ENCODE peak calls at places on chromosomes 11 and 22, in six cellular contexts. Z is HepG2, O is fibroblast of lung, T is PC-9, Y is PC-3, B is HCT116. R is an unnamed sample.

GRCh38 chr11:71245601-71246391 is 6.6 kb downstream of the SHANK2 start:
- DNase-seq in Z (no peak), O (no peak), T (no peak), Y (no peak), B (no peak), R (no peak)

GRCh38 chr22:38766076-38766777 is 10.4 kb upstream of the SUN2 start:
- DNase-seq in Z (peak), O (peak), T (peak), Y (peak), B (peak), R (peak)

GRCh38 chr22:32775957-32776356 is 25.5 kb upstream of the TIMP3 start:
- DNase-seq in Z (peak), O (no peak), T (peak), Y (no peak), B (no peak), R (no peak)

GRCh38 chr11:94593030-94593429 is 25.9 kb downstream of the PIWIL4 start:
- DNase-seq in Z (no peak), O (peak), T (no peak), Y (no peak), B (no peak), R (peak)

GRCh38 chr11:30758946-30759501 is 172.9 kb upstream of the MPPED2 start:
- DNase-seq in Z (no peak), O (peak), T (no peak), Y (no peak), B (no peak), R (no peak)

GRCh38 chr11:115580927-115581680 is 76.9 kb upstream of the CADM1 start:
- DNase-seq in Z (no peak), O (peak), T (no peak), Y (no peak), B (no peak), R (no peak)

GRCh38 chr11:9003573-9004309 is at the start of gene NRIP3:
- DNase-seq in Z (no peak), O (peak), T (peak), Y (no peak), B (no peak), R (no peak)

GRCh38 chr11:45333506-45333971 is 47.4 kb upstream of the SYT13 start:
- DNase-seq in Z (peak), O (peak), T (no peak), Y (peak), B (peak), R (peak)

GRCh38 chr11:2750601-2751522 is 51.1 kb upstream of the KCNQ1OT1 start:
- DNase-seq in Z (no peak), O (no peak), T (no peak), Y (no peak), B (no peak), R (no peak)

GRCh38 chr22:35746946-35747703 is 29.5 kb downstream of the APOL5 start:
- DNase-seq in Z (no peak), O (peak), T (no peak), Y (no peak), B (no peak), R (no peak)

GRCh38 chr22:17483670-17484372 is 79.5 kb upstream of the SLC25A18 start:
- DNase-seq in Z (no peak), O (no peak), T (no peak), Y (no peak), B (no peak), R (no peak)

GRCh38 chr11:128501576-128502549 is 85.5 kb downstream of the ETS1 start:
- DNase-seq in Z (no peak), O (no peak), T (no peak), Y (peak), B (no peak), R (no peak)

GRCh38 chr11:69515271-69516245 is 34.1 kb downstream of the LINC01488 start:
- DNase-seq in Z (no peak), O (no peak), T (no peak), Y (no peak), B (no peak), R (no peak)

GRCh38 chr11:10317281-10317755 is 12.4 kb downstream of the ADM start:
- DNase-seq in Z (no peak), O (peak), T (no peak), Y (no peak), B (no peak), R (peak)

GRCh38 chr11:6611092-6612007 is 666 bp downstream of the TAF10 start:
- DNase-seq in Z (no peak), O (peak), T (peak), Y (no peak), B (no peak), R (no peak)

GRCh38 chr22:50177537-50178470 is 7.3 kb downstream of the PANX2 start:
- DNase-seq in Z (no peak), O (no peak), T (no peak), Y (no peak), B (no peak), R (no peak)

GRCh38 chr22:39946571-39947407 is 13.4 kb upstream of the TMA7B start:
- DNase-seq in Z (no peak), O (no peak), T (no peak), Y (no peak), B (no peak), R (no peak)

GRCh38 chr11:107442715-107443215 is 14.9 kb downstream of the CWF19L2 start:
- DNase-seq in Z (no peak), O (no peak), T (no peak), Y (no peak), B (no peak), R (no peak)

GRCh38 chr11:114311946-114312345 is 15.7 kb downstream of the NNMT start:
- DNase-seq in Z (no peak), O (no peak), T (no peak), Y (no peak), B (no peak), R (no peak)

GRCh38 chr11:70823771-70824170 is 425.4 kb downstream of the CTTN start:
- DNase-seq in Z (no peak), O (no peak), T (no peak), Y (no peak), B (no peak), R (no peak)

GRCh38 chr11:84819561-84819960 is 807.6 kb downstream of the DLG2 start:
- DNase-seq in Z (no peak), O (no peak), T (peak), Y (no peak), B (no peak), R (peak)

GRCh38 chr11:64086263-64086938 is 50.7 kb downstream of the FLRT1 start:
- DNase-seq in Z (no peak), O (peak), T (peak), Y (no peak), B (no peak), R (no peak)

GRCh38 chr11:8206251-8207079 is 37.6 kb upstream of the RIC3 start:
- DNase-seq in Z (no peak), O (peak), T (no peak), Y (no peak), B (no peak), R (no peak)

GRCh38 chr22:50529416-50530279 is at the start of gene TYMP:
- DNase-seq in Z (peak), O (no peak), T (peak), Y (peak), B (no peak), R (no peak)

GRCh38 chr22:46056169-46057041 is 79.4 kb upstream of the WNT7B start:
- DNase-seq in Z (no peak), O (no peak), T (no peak), Y (peak), B (no peak), R (no peak)

GRCh38 chr11:72740562-72741428 is 11.4 kb downstream of the ARAP1 start:
- DNase-seq in Z (no peak), O (no peak), T (peak), Y (no peak), B (no peak), R (no peak)

GRCh38 chr11:63511349-63511748 is 5.5 kb downstream of the LGALS12 start:
- DNase-seq in Z (no peak), O (no peak), T (no peak), Y (no peak), B (no peak), R (no peak)

GRCh38 chr11:57787920-57788716 is 26.5 kb downstream of the CTNND1 start:
- DNase-seq in Z (peak), O (no peak), T (no peak), Y (no peak), B (no peak), R (no peak)

GRCh38 chr11:62725686-62726085 is 1.6 kb downstream of the HNRNPUL2 start:
- DNase-seq in Z (peak), O (no peak), T (no peak), Y (peak), B (no peak), R (no peak)

GRCh38 chr11:2127357-2127971 is 11.7 kb downstream of the IGF2 start:
- DNase-seq in Z (no peak), O (no peak), T (no peak), Y (no peak), B (no peak), R (no peak)

GRCh38 chr11:67268036-67268683 is 1.9 kb downstream of the GRK2 start:
- DNase-seq in Z (no peak), O (no peak), T (no peak), Y (no peak), B (no peak), R (peak)

GRCh38 chr11:119480375-119481020 is 57.5 kb upstream of the THY1 start:
- DNase-seq in Z (no peak), O (no peak), T (no peak), Y (no peak), B (no peak), R (no peak)

DNA sequence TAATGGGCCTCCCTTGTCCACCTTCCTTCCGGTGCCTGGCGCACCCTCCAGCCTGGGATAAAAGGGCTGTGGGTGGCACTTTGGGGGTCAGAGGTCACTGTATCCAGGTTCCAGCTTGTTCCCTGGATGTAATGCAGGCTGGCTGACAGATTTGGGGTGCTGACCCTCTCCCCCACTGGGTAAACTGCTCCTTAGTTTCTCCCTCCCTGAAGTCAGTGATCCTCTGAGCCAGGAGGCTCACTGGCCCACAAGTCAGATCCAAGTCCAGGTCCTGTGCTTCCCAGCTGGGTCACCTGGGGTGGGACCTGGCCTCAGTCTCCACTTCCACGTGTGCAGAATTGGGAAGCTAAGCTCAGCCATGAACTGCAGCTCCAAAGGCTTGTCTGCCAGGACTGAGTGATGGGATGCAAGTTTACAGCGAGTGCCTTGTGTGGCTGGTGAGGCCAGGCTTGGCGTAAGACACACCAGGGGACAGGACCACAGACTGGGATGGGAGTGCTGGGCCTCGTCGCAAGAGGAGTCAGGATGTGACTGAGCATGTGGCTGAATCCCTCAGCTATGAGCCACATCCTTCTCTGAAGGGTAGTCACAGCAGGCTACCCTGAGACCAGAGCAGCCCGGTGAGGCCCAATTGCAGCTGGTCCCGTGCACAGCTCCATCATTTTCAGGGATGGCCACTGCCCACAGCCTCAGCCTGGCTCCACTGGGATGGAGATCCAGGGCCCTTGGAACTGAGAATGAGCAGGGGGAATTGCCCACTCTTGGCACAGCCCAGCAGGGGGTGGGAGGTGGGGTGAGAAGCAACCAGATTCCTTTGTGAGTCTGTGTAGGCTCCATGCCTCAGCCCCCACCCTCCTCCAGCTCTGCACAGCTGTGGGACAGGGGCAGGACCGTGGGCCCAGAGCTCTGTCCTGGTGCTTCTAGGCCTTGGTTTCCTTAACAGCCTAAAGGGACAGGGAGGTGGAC is 7.2 kb downstream of the SHISA8 start:
- DNase-seq in Z (no peak), O (no peak), T (no peak), Y (no peak), B (no peak), R (no peak)
- TF ChIP-seq CTCF in Z (no peak), O (no peak), T (no peak), Y (no peak), B (no peak), R (no peak)

DNA sequence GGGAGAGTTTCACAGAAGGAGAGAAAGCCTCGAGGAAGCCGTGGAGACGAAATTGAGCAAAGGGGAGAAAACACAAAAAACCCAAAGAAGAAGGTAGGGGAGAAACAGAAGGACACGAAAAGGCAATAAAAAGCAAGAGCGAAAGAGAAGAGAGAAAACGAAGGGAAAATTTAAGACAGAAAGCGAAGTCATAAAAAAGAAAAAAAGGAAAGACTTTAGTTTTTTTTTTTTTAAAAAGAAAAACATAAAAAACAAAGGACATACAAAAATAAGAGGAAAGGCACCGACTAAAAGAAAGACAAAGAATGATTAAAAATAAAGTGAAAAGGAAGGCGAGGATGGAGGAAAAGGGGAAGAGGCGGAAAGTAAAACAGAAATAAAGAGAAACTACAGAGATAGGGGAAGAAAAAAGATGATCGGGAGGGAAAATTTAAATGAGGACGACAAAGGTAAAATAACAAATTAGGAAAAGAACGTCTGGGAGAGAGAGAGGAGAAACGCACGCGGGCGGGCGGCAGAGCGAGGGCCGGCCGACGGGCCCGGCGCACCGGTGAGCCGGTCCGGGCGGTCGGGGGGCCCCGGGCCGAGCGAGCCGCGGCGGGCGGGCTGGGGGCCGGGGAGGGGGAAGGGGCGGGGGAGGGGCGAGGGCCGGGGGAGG is 455 bp upstream of the TBX1 start:
- DNase-seq in Z (no peak), O (no peak), T (no peak), Y (peak), B (no peak), R (no peak)
- TF ChIP-seq EZH2 in Z (peak), O (peak), T (peak), Y (no peak), B (no peak), R (peak)

GRCh38 chr22:26658161-26658560 is 773 bp downstream of the MIAT start:
- DNase-seq in Z (no peak), O (no peak), T (no peak), Y (no peak), B (no peak), R (peak)
- H3K27ac ChIP-seq in Z (no peak), O (no peak), T (no peak), Y (no peak), B (peak), R (peak)

DNA sequence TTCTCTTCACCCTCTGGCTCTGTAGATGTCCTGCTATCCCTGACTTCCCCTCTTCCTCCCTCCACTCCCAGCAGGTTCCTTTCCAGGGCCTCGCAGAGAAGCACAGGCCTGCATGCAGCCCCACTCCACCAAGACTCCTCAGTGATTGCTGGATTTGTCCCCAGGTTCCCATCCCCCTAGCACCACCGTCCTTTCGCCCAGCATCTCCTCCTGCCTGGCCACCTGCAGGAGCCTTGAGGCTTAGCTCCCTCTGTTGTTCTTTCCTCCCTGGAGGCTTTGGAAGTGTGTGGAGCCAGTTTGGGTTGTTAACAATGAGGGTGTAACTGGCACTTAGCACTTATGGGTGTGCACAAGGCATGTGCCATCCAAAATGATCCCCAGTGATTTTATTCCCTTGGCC is 170.9 kb downstream of the TENM4 start:
- DNase-seq in Z (no peak), O (no peak), T (no peak), Y (no peak), B (no peak), R (no peak)
- TF ChIP-seq CTCF in Z (no peak), O (no peak), T (no peak), Y (no peak), B (no peak), R (no peak)

GRCh38 chr11:35619754-35620640 is 1.7 kb downstream of the FJX1 start:
- DNase-seq in Z (peak), O (peak), T (peak), Y (peak), B (no peak), R (no peak)
- TF ChIP-seq EZH2 in Z (no peak), O (no peak), T (no peak), Y (no peak), B (no peak), R (no peak)

DNA sequence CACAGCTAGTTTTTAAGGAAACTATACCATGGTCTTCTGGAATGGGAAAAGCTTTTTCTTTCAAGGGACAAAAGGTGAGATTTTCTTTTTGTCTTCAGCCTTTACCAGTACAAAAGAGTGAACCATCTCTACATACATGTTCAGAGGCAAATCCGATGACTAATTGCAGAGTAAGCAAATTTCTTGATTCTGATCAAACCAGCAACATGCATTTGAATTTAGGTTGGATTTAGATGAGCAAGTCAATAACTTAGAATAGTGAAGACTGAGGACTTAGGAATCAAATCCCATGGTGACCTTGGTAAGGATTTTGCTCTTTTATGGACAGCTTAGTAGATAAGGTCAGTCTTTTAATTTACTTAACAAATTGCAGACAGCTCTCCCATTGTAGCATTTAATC is 65.9 kb upstream of the BLID start:
- DNase-seq in Z (no peak), O (no peak), T (no peak), Y (peak), B (no peak), R (no peak)
- H3K27ac ChIP-seq in Z (no peak), O (peak), T (peak), Y (peak), B (peak), R (no peak)

GRCh38 chr11:65391007-65391406 is 4.6 kb downstream of the FRMD8 start:
- DNase-seq in Z (no peak), O (peak), T (no peak), Y (no peak), B (no peak), R (no peak)
- TF ChIP-seq CTCF in Z (no peak), O (no peak), T (no peak), Y (no peak), B (no peak), R (no peak)

R was measured in MM.1S.